ENCODE peak calls at places on chromosomes 12 and 14, in six cellular contexts. One of them, this sample, is unnamed.

GRCh38 chr14:46840971-46841729 is 189.6 kb upstream of the RPL10L start:
- DNase-seq in K562: no peak
- DNase-seq in GM12891: no peak
- DNase-seq in HepG2: no peak
- DNase-seq in H1: no peak
- DNase-seq in GM12878: no peak
- DNase-seq in this sample: no peak

GRCh38 chr12:6267007-6267721 is 43.3 kb upstream of the PLEKHG6 start:
- DNase-seq in K562: no peak
- DNase-seq in GM12891: no peak
- DNase-seq in HepG2: no peak
- DNase-seq in H1: no peak
- DNase-seq in GM12878: no peak
- DNase-seq in this sample: no peak

GRCh38 chr14:76904100-76904739 is 78.0 kb downstream of the LRRC74A start:
- DNase-seq in K562: no peak
- DNase-seq in GM12891: no peak
- DNase-seq in HepG2: no peak
- DNase-seq in H1: no peak
- DNase-seq in GM12878: no peak
- DNase-seq in this sample: no peak

GRCh38 chr12:102369876-102370275 is 110.5 kb downstream of the IGF1 start:
- DNase-seq in K562: no peak
- DNase-seq in GM12891: no peak
- DNase-seq in HepG2: no peak
- DNase-seq in H1: no peak
- DNase-seq in GM12878: no peak
- DNase-seq in this sample: no peak

GRCh38 chr14:77589099-77589498 is 27.3 kb downstream of the SPTLC2 start:
- DNase-seq in K562: no peak
- DNase-seq in GM12891: no peak
- DNase-seq in HepG2: no peak
- DNase-seq in H1: no peak
- DNase-seq in GM12878: no peak
- DNase-seq in this sample: no peak

GRCh38 chr12:85835417-85835809 is 796 bp downstream of the RASSF9 start:
- DNase-seq in K562: no peak
- DNase-seq in GM12891: no peak
- DNase-seq in HepG2: no peak
- DNase-seq in H1: no peak
- DNase-seq in GM12878: no peak
- DNase-seq in this sample: no peak

GRCh38 chr14:73861060-73861459 is 9.4 kb downstream of the PTGR2 start:
- DNase-seq in K562: peak
- DNase-seq in GM12891: no peak
- DNase-seq in HepG2: no peak
- DNase-seq in H1: no peak
- DNase-seq in GM12878: no peak
- DNase-seq in this sample: no peak

GRCh38 chr14:106622200-106622745 is 1095.9 kb downstream of the TMEM121 start:
- DNase-seq in K562: no peak
- DNase-seq in GM12891: no peak
- DNase-seq in HepG2: no peak
- DNase-seq in H1: no peak
- DNase-seq in GM12878: no peak
- DNase-seq in this sample: no peak

GRCh38 chr12:76462668-76463224 is 96.8 kb downstream of the OSBPL8 start:
- DNase-seq in K562: no peak
- DNase-seq in GM12891: no peak
- DNase-seq in HepG2: peak
- DNase-seq in H1: no peak
- DNase-seq in GM12878: no peak
- DNase-seq in this sample: no peak

GRCh38 chr14:78142994-78143393 is 27.2 kb upstream of the NRXN3 start:
- DNase-seq in K562: no peak
- DNase-seq in GM12891: no peak
- DNase-seq in HepG2: no peak
- DNase-seq in H1: no peak
- DNase-seq in GM12878: no peak
- DNase-seq in this sample: no peak

GRCh38 chr12:3752096-3752709 is 706 bp downstream of the CRACR2A start:
- DNase-seq in K562: peak
- DNase-seq in GM12891: peak
- DNase-seq in HepG2: peak
- DNase-seq in H1: no peak
- DNase-seq in GM12878: peak
- DNase-seq in this sample: peak

GRCh38 chr14:26867171-26867757 is 269.4 kb upstream of the NOVA1 start:
- DNase-seq in K562: no peak
- DNase-seq in GM12891: no peak
- DNase-seq in HepG2: no peak
- DNase-seq in H1: no peak
- DNase-seq in GM12878: no peak
- DNase-seq in this sample: no peak

GRCh38 chr12:43338848-43339526 is 213.0 kb downstream of the ADAMTS20 start:
- DNase-seq in K562: no peak
- DNase-seq in GM12891: no peak
- DNase-seq in HepG2: peak
- DNase-seq in H1: peak
- DNase-seq in GM12878: peak
- DNase-seq in this sample: no peak

GRCh38 chr12:30985814-30986452 is 59.4 kb downstream of the TSPAN11 start:
- DNase-seq in K562: peak
- DNase-seq in GM12891: peak
- DNase-seq in HepG2: peak
- DNase-seq in H1: peak
- DNase-seq in GM12878: no peak
- DNase-seq in this sample: peak

GRCh38 chr12:57435288-57435687 is 704 bp downstream of the INHBC start:
- DNase-seq in K562: peak
- DNase-seq in GM12891: no peak
- DNase-seq in HepG2: no peak
- DNase-seq in H1: no peak
- DNase-seq in GM12878: no peak
- DNase-seq in this sample: no peak

GRCh38 chr12:22529281-22530060 is 14.9 kb downstream of the C2CD5 start:
- DNase-seq in K562: peak
- DNase-seq in GM12891: no peak
- DNase-seq in HepG2: peak
- DNase-seq in H1: no peak
- DNase-seq in GM12878: no peak
- DNase-seq in this sample: no peak

GRCh38 chr12:11689591-11690158 is 40.2 kb downstream of the ETV6 start:
- DNase-seq in K562: no peak
- DNase-seq in GM12891: no peak
- DNase-seq in HepG2: no peak
- DNase-seq in H1: no peak
- DNase-seq in GM12878: no peak
- DNase-seq in this sample: no peak

GRCh38 chr12:109645708-109646107 is 67.9 kb upstream of the FAM222A start:
- DNase-seq in K562: no peak
- DNase-seq in GM12891: no peak
- DNase-seq in HepG2: no peak
- DNase-seq in H1: no peak
- DNase-seq in GM12878: no peak
- DNase-seq in this sample: no peak

GRCh38 chr14:104774453-104775072 is 21.0 kb downstream of the AKT1 start:
- DNase-seq in K562: no peak
- DNase-seq in GM12891: no peak
- DNase-seq in HepG2: no peak
- DNase-seq in H1: no peak
- DNase-seq in GM12878: no peak
- DNase-seq in this sample: no peak

GRCh38 chr14:49972199-49972671 is 79.4 kb downstream of the ARF6 start:
- DNase-seq in K562: no peak
- DNase-seq in GM12891: no peak
- DNase-seq in HepG2: no peak
- DNase-seq in H1: no peak
- DNase-seq in GM12878: no peak
- DNase-seq in this sample: no peak

GRCh38 chr14:99654235-99655000 is 9.5 kb downstream of the HHIPL1 start:
- DNase-seq in K562: no peak
- DNase-seq in GM12891: no peak
- DNase-seq in HepG2: no peak
- DNase-seq in H1: no peak
- DNase-seq in GM12878: no peak
- DNase-seq in this sample: no peak

GRCh38 chr14:103879570-103880333 is 32.4 kb upstream of the PPP1R13B start:
- DNase-seq in K562: peak
- DNase-seq in GM12891: no peak
- DNase-seq in HepG2: peak
- DNase-seq in H1: no peak
- DNase-seq in GM12878: no peak
- DNase-seq in this sample: no peak

GRCh38 chr14:99246536-99247083 is 25.4 kb downstream of the BCL11B start:
- DNase-seq in K562: no peak
- DNase-seq in GM12891: no peak
- DNase-seq in HepG2: no peak
- DNase-seq in H1: no peak
- DNase-seq in GM12878: no peak
- DNase-seq in this sample: no peak

GRCh38 chr12:76720068-76720467 is 43.8 kb upstream of the ZDHHC17 start:
- DNase-seq in K562: no peak
- DNase-seq in GM12891: no peak
- DNase-seq in HepG2: no peak
- DNase-seq in H1: no peak
- DNase-seq in GM12878: no peak
- DNase-seq in this sample: no peak

GRCh38 chr12:124759841-124760508 is 103.7 kb downstream of the SCARB1 start:
- DNase-seq in K562: no peak
- DNase-seq in GM12891: no peak
- DNase-seq in HepG2: no peak
- DNase-seq in H1: no peak
- DNase-seq in GM12878: no peak
- DNase-seq in this sample: no peak

GRCh38 chr14:64423987-64424386 is 35.8 kb downstream of the MTHFD1 start:
- DNase-seq in K562: no peak
- DNase-seq in GM12891: no peak
- DNase-seq in HepG2: no peak
- DNase-seq in H1: no peak
- DNase-seq in GM12878: no peak
- DNase-seq in this sample: no peak

GRCh38 chr14:58491593-58491992 is 64.1 kb downstream of the KIAA0586 start:
- DNase-seq in K562: no peak
- DNase-seq in GM12891: no peak
- DNase-seq in HepG2: no peak
- DNase-seq in H1: no peak
- DNase-seq in GM12878: no peak
- DNase-seq in this sample: no peak

GRCh38 chr12:120726510-120726793 is 826 bp downstream of the ACADS start:
- DNase-seq in K562: peak
- DNase-seq in GM12891: no peak
- DNase-seq in HepG2: no peak
- DNase-seq in H1: no peak
- DNase-seq in GM12878: no peak
- DNase-seq in this sample: no peak

GRCh38 chr14:60214415-60215126 is 34.5 kb upstream of the PPM1A start:
- DNase-seq in K562: no peak
- DNase-seq in GM12891: no peak
- DNase-seq in HepG2: no peak
- DNase-seq in H1: no peak
- DNase-seq in GM12878: no peak
- DNase-seq in this sample: no peak

GRCh38 chr14:54325766-54326165 is 71.0 kb upstream of the CDKN3 start:
- DNase-seq in K562: no peak
- DNase-seq in GM12891: no peak
- DNase-seq in HepG2: no peak
- DNase-seq in H1: no peak
- DNase-seq in GM12878: no peak
- DNase-seq in this sample: no peak
- TF ChIP-seq POLR2AphosphoS5 in K562: no peak
- TF ChIP-seq POLR2AphosphoS5 in GM12891: no peak
- TF ChIP-seq POLR2AphosphoS5 in HepG2: no peak
- TF ChIP-seq POLR2AphosphoS5 in H1: no peak
- TF ChIP-seq POLR2AphosphoS5 in GM12878: no peak
- TF ChIP-seq POLR2AphosphoS5 in this sample: no peak

GRCh38 chr12:48053122-48053521 is 48.8 kb upstream of the COL2A1 start:
- DNase-seq in K562: no peak
- DNase-seq in GM12891: no peak
- DNase-seq in HepG2: no peak
- DNase-seq in H1: no peak
- DNase-seq in GM12878: no peak
- DNase-seq in this sample: no peak
- TF ChIP-seq POLR2A in K562: no peak
- TF ChIP-seq POLR2A in GM12891: no peak
- TF ChIP-seq POLR2A in HepG2: no peak
- TF ChIP-seq POLR2A in H1: no peak
- TF ChIP-seq POLR2A in GM12878: no peak
- TF ChIP-seq POLR2A in this sample: no peak

GRCh38 chr12:38875571-38876228 is 29.7 kb downstream of the CPNE8 start:
- DNase-seq in K562: no peak
- DNase-seq in GM12891: no peak
- DNase-seq in HepG2: no peak
- DNase-seq in H1: no peak
- DNase-seq in GM12878: no peak
- DNase-seq in this sample: no peak
- TF ChIP-seq TAF1 in K562: no peak
- TF ChIP-seq TAF1 in GM12891: no peak
- TF ChIP-seq TAF1 in HepG2: no peak
- TF ChIP-seq TAF1 in H1: no peak
- TF ChIP-seq TAF1 in GM12878: no peak
- TF ChIP-seq TAF1 in this sample: no peak

GRCh38 chr12:68565391-68565903 is 45.3 kb upstream of the RAP1B start:
- DNase-seq in K562: no peak
- DNase-seq in GM12891: no peak
- DNase-seq in HepG2: no peak
- DNase-seq in H1: no peak
- DNase-seq in GM12878: no peak
- DNase-seq in this sample: no peak
- TF ChIP-seq POLR2AphosphoS5 in K562: no peak
- TF ChIP-seq POLR2AphosphoS5 in GM12891: no peak
- TF ChIP-seq POLR2AphosphoS5 in HepG2: no peak
- TF ChIP-seq POLR2AphosphoS5 in H1: no peak
- TF ChIP-seq POLR2AphosphoS5 in GM12878: no peak
- TF ChIP-seq POLR2AphosphoS5 in this sample: no peak

GRCh38 chr12:121888478-121889266 is at the start of gene PSMD9:
- DNase-seq in K562: peak
- DNase-seq in GM12891: peak
- DNase-seq in HepG2: peak
- DNase-seq in H1: peak
- DNase-seq in GM12878: peak
- DNase-seq in this sample: peak
- TF ChIP-seq POLR2A in K562: peak
- TF ChIP-seq POLR2A in GM12891: peak
- TF ChIP-seq POLR2A in HepG2: peak
- TF ChIP-seq POLR2A in H1: no peak
- TF ChIP-seq POLR2A in GM12878: peak
- TF ChIP-seq POLR2A in this sample: peak

GRCh38 chr12:2190085-2190484 is 137.3 kb downstream of the CACNA1C start:
- DNase-seq in K562: no peak
- DNase-seq in GM12891: no peak
- DNase-seq in HepG2: no peak
- DNase-seq in H1: no peak
- DNase-seq in GM12878: no peak
- DNase-seq in this sample: no peak
- TF ChIP-seq TAF1 in K562: no peak
- TF ChIP-seq TAF1 in GM12891: no peak
- TF ChIP-seq TAF1 in HepG2: no peak
- TF ChIP-seq TAF1 in H1: no peak
- TF ChIP-seq TAF1 in GM12878: no peak
- TF ChIP-seq TAF1 in this sample: no peak

GRCh38 chr12:54561164-54561563 is 11.8 kb downstream of the PDE1B start:
- DNase-seq in K562: no peak
- DNase-seq in GM12891: no peak
- DNase-seq in HepG2: no peak
- DNase-seq in H1: no peak
- DNase-seq in GM12878: no peak
- DNase-seq in this sample: no peak
- TF ChIP-seq POLR2AphosphoS5 in K562: no peak
- TF ChIP-seq POLR2AphosphoS5 in GM12891: no peak
- TF ChIP-seq POLR2AphosphoS5 in HepG2: no peak
- TF ChIP-seq POLR2AphosphoS5 in H1: no peak
- TF ChIP-seq POLR2AphosphoS5 in GM12878: no peak
- TF ChIP-seq POLR2AphosphoS5 in this sample: no peak

This sample was measured in GM12892.